ENCODE peak calls at places on chromosomes 6 and 20, in five cellular contexts. I is left ventricle myocardium inferior, C is H9, M is GM23248, W is IMR-90. G is an unnamed sample.

GRCh38 chr6:437042-437402 is 45.5 kb downstream of the IRF4 start:
- DNase-seq in I (no peak), C (no peak), M (peak; percentile 72), W (peak; percentile 34), G (no peak)

GRCh38 chr6:42378125-42378524 is 73.6 kb downstream of the TRERF1 start:
- DNase-seq in I (no peak), C (no peak), M (no peak), W (no peak), G (no peak)

GRCh38 chr6:125962900-125963497 is 6.4 kb downstream of the HINT3 start:
- DNase-seq in I (no peak), C (no peak), M (no peak), W (no peak), G (no peak)

GRCh38 chr6:12066297-12066696 is 54.2 kb downstream of the HIVEP1 start:
- DNase-seq in I (no peak), C (no peak), M (no peak), W (peak; percentile 19), G (no peak)

GRCh38 chr6:30615958-30616810 is 859 bp downstream of the PPP1R10 start:
- DNase-seq in I (no peak), C (peak; percentile 45), M (peak; percentile 62), W (no peak), G (no peak)

GRCh38 chr20:3239026-3239866 is at the start of gene SLC4A11:
- DNase-seq in I (peak; percentile 71), C (peak; percentile 87), M (peak; percentile 79), W (peak; percentile 33), G (peak; percentile 45)

GRCh38 chr6:168189679-168190405 is 110.8 kb upstream of the FRMD1 start:
- DNase-seq in I (no peak), C (peak; percentile 13), M (no peak), W (no peak), G (peak; percentile 51)

GRCh38 chr6:14804444-14805210 is 441.2 kb upstream of the JARID2 start:
- DNase-seq in I (peak; percentile 89), C (no peak), M (peak; percentile 67), W (peak; percentile 86), G (peak; percentile 42)

GRCh38 chr6:1004885-1005635 is 306.8 kb upstream of the FOXQ1 start:
- DNase-seq in I (no peak), C (no peak), M (no peak), W (no peak), G (no peak)

GRCh38 chr6:29926081-29926794 is 16.1 kb upstream of the HLA-A start:
- DNase-seq in I (peak; percentile 29), C (no peak), M (peak; percentile 57), W (peak; percentile 32), G (no peak)

GRCh38 chr20:3652646-3653596 is 10.3 kb downstream of the GFRA4 start:
- DNase-seq in I (no peak), C (no peak), M (no peak), W (no peak), G (no peak)

GRCh38 chr20:43953919-43954617 is 39.4 kb downstream of the TOX2 start:
- DNase-seq in I (no peak), C (no peak), M (peak; percentile 47), W (peak; percentile 47), G (no peak)

GRCh38 chr6:27786048-27786447 is 126.1 kb downstream of the OR2B2 start:
- DNase-seq in I (no peak), C (no peak), M (no peak), W (no peak), G (no peak)

GRCh38 chr20:37821691-37822655 is 81.0 kb upstream of the VSTM2L start:
- DNase-seq in I (no peak), C (no peak), M (peak; percentile 99), W (peak; percentile 91), G (no peak)

GRCh38 chr6:3489032-3489757 is 32.3 kb upstream of the SLC22A23 start:
- DNase-seq in I (no peak), C (no peak), M (peak; percentile 80), W (peak; percentile 8), G (no peak)

GRCh38 chr6:87645080-87645479 is 55.1 kb downstream of the ORC3 start:
- DNase-seq in I (no peak), C (no peak), M (no peak), W (no peak), G (no peak)

GRCh38 chr6:135935951-135936601 is 84.6 kb downstream of the PDE7B start:
- DNase-seq in I (no peak), C (no peak), M (peak; percentile 85), W (peak; percentile 75), G (peak; percentile 27)

GRCh38 chr20:371755-372542 is 8.6 kb upstream of the TRIB3 start:
- DNase-seq in I (no peak), C (no peak), M (peak; percentile 85), W (peak; percentile 88), G (no peak)

GRCh38 chr6:25193147-25193864 is 85.9 kb upstream of the CARMIL1 start:
- DNase-seq in I (no peak), C (no peak), M (peak; percentile 98), W (peak; percentile 95), G (peak; percentile 71)

GRCh38 chr6:109060585-109060984 is 34.1 kb downstream of the SESN1 start:
- DNase-seq in I (no peak), C (no peak), M (peak; percentile 24), W (no peak), G (no peak)

GRCh38 chr6:114432380-114432779 is 89.6 kb upstream of the HS3ST5 start:
- DNase-seq in I (no peak), C (no peak), M (peak; percentile 1), W (no peak), G (no peak)

GRCh38 chr6:127459231-127459641 is at the start of gene KIAA0408:
- DNase-seq in I (peak; percentile 47), C (peak; percentile 81), M (peak; percentile 67), W (peak; percentile 87), G (peak; percentile 89)

GRCh38 chr20:8601542-8601912 is 467.4 kb upstream of the PLCB4 start:
- DNase-seq in I (no peak), C (no peak), M (no peak), W (no peak), G (no peak)

GRCh38 chr20:63342561-63343459 is 18.3 kb downstream of the CHRNA4 start:
- DNase-seq in I (no peak), C (no peak), M (no peak), W (no peak), G (no peak)

GRCh38 chr6:29737707-29738630 is 14.7 kb downstream of the HLA-F start:
- DNase-seq in I (peak; percentile 34), C (peak; percentile 84), M (peak; percentile 83), W (peak; percentile 66), G (no peak)

DNA sequence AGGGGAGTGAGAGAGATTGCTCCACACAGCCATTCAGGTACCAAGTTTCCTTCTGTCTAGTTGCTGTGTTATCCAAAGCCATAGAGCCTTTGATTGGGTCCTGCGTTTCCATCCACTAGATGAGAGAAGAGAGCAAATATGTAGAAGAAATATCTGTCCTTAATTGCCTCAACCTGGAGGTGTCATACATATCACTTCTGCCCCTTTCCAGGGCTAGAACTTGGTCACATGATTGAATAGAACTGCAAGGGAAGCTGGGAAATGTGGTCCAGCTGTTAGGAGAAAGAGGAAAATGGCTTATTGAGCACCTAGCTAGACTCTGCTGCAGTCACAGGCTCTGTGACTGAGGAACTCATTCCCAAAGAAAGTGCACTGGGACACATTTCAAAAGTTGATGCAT is 115.6 kb upstream of the JAG1 start:
- DNase-seq in I (no peak), C (no peak), M (no peak), W (no peak), G (no peak)
- H3K27ac ChIP-seq in I (no peak overlapping the region), C (no peak overlapping the region), M (no peak overlapping the region), W (no peak overlapping the region), G (no peak overlapping the region)

DNA sequence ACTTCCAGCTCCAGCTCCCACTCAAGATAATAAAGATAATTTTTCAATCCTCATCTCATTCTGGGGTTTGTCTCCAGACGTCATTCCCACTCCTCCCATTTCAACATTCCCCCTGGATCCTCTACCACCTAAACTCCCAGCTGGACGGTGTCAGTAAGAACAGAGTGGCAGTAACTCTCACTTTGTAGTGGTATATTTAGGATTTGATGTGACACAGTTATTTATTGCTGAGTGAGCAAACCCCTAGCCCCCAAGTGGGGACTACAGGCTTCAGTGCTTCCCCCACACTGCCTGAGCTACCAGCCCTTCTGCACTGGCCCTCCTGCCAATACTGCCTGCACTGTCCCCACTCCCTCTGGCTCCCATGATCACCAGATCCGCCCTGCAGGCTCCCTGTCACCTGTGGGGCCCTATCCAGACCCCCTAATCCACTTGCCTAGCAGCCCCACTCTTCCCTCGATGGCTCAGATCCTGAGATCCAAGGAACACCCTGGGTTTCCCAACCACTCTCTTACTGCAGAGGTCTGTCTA is 2.4 kb downstream of the C6orf47 start:
- DNase-seq in I (no peak), C (no peak), M (no peak), W (no peak), G (no peak)
- H3K4me1 ChIP-seq in I (peaks cover 67% of the 10 kb centered on the region), C (no peaks in the 10 kb centered on the region), M (peaks cover 23% of the 10 kb centered on the region), W (peaks cover 14% of the 10 kb centered on the region), G (peaks cover 53% of the 10 kb centered on the region)

DNA sequence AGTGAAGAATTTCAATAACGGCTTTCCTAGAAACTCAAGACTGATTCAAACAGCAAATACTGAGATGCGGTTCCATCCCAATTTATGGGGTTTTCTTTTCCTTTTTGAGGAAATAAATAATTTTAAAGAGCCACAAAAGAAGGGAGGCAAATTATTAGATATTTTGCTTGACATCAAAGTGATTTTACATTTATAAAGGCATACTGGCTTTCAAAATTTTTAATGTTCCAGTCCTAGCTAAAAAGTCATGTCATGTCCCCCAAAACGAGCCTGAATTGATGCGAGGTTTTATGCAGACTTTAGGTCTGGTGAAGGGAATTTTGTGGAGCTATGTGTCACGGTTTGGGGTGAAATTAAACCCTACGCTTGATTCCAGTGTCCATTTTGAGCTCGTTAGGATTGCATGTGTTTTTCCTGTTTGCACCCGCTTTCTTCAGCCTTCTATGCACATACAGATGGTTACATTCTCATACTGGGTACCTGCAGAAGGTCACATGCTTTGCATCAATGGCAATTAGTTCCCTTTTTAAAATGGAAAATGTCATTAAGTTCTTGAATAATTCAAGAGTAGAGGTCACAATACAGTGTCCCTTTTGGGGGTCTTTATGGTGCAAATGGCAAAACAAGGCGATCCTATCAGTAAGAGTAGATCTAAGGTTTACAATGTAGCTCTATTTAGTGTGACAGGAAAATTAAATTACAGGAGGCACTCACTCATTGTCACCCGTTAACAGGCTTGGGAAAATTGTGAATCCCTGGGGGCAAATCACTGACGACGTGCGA is 17.3 kb downstream of the FOXA2 start:
- DNase-seq in I (no peak), C (no peak), M (no peak), W (no peak), G (no peak)
- H3K27me3 ChIP-seq in I (peaks cover 100% of the 10 kb centered on the region), C (peaks cover 83% of the 10 kb centered on the region), M (peaks cover 89% of the 10 kb centered on the region), W (peaks cover 36% of the 10 kb centered on the region), G (peaks cover 89% of the 10 kb centered on the region)

GRCh38 chr6:22343864-22344263 is 47.0 kb upstream of the PRL start:
- DNase-seq in I (no peak), C (no peak), M (no peak), W (no peak), G (no peak)

GRCh38 chr6:22353036-22353560 is 56.3 kb upstream of the PRL start:
- DNase-seq in I (no peak), C (no peak), M (no peak), W (no peak), G (no peak)

GRCh38 chr6:22349528-22349927 is 52.7 kb upstream of the PRL start:
- DNase-seq in I (no peak), C (no peak), M (no peak), W (no peak), G (no peak)

GRCh38 chr6:22350109-22350508 is 53.3 kb upstream of the PRL start:
- DNase-seq in I (no peak), C (no peak), M (no peak), W (peak; percentile 32), G (no peak)

DNA sequence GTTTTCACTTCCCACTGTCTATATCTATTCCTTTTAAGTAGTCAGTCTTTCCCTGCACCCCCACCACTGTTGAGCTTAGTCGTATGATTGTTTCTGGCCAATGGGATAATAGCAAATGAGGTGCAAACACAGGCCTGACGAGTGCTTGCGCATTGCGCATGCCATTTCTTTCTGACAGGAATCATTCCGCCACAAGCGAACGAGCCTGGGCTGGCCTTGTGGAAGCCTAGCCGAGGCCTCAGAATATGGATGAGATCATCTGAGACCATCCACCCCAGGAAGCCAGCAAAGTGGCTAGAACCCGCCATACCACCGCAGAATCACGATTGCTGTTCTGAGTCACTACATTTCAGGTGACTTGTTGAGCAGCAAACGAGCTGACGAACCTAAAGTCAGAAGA is 52.2 kb upstream of the PRL start:
- DNase-seq in I (no peak), C (peak; percentile 27), M (no peak), W (no peak), G (no peak)
- H3K27ac ChIP-seq in I (no peak overlapping the region), C (no peak overlapping the region), M (no peak overlapping the region), W (no peak overlapping the region), G (no peak overlapping the region)

G was measured in tibial artery.